ENCODE peak calls at places on chromosomes 13 and 19, in seven cellular contexts. J is cardiac fibroblast, B is AG04449, K is retinal pigment epithelial cell, W is foreskin fibroblast, E is RWPE1, I is AG04450. V is an unnamed sample.
A peak's percentile ranks its signal among the peaks of the same experiment; 100 is the strongest.

GRCh38 chr19:47564081-47564480 is 8.9 kb downstream of the ZNF541 start:
- DNase-seq in J (no peak), B (no peak), K (no peak), W (no peak), E (no peak), I (no peak), V (no peak)

GRCh38 chr19:57279418-57280164 is 694 bp upstream of the ZNF460 start:
- DNase-seq in J (peak; percentile 97), B (peak; percentile 91), K (peak; percentile 86), W (peak; percentile 98), E (peak; percentile 94), I (peak; percentile 93), V (peak; percentile 92)

GRCh38 chr13:51168623-51169022 is 53.6 kb upstream of the FAM124A start:
- DNase-seq in J (no peak), B (no peak), K (no peak), W (no peak), E (no peak), I (no peak), V (no peak)

GRCh38 chr19:15841875-15842569 is 26.6 kb upstream of the OR10H1 start:
- DNase-seq in J (no peak), B (no peak), K (no peak), W (no peak), E (no peak), I (no peak), V (no peak)

GRCh38 chr13:80884031-80884785 is 543.3 kb upstream of the SPRY2 start:
- DNase-seq in J (no peak), B (no peak), K (no peak), W (no peak), E (no peak), I (no peak), V (no peak)

GRCh38 chr19:15199652-15200574 is 882 bp downstream of the NOTCH3 start:
- DNase-seq in J (no peak), B (no peak), K (no peak), W (peak; percentile 62), E (no peak), I (no peak), V (no peak)

GRCh38 chr19:37946132-37946531 is 39.1 kb downstream of the SIPA1L3 start:
- DNase-seq in J (no peak), B (no peak), K (no peak), W (no peak), E (no peak), I (no peak), V (no peak)

GRCh38 chr13:84263354-84264069 is 381.2 kb upstream of the SLITRK1 start:
- DNase-seq in J (no peak), B (no peak), K (no peak), W (no peak), E (no peak), I (no peak), V (no peak)

GRCh38 chr13:69912576-69913074 is 195.0 kb upstream of the ATXN8OS start:
- DNase-seq in J (no peak), B (no peak), K (no peak), W (no peak), E (no peak), I (no peak), V (no peak)

GRCh38 chr19:54653181-54653809 is 9.5 kb upstream of the LILRB4 start:
- DNase-seq in J (peak; percentile 50), B (no peak), K (no peak), W (peak; percentile 32), E (peak; percentile 46), I (no peak), V (no peak)

GRCh38 chr19:1064661-1065605 is 2.0 kb upstream of the ARHGAP45 start:
- DNase-seq in J (peak; percentile 72), B (no peak), K (no peak), W (peak; percentile 85), E (peak; percentile 60), I (no peak), V (no peak)

GRCh38 chr13:56909896-56910600 is 230.7 kb upstream of the PRR20A start:
- DNase-seq in J (no peak), B (no peak), K (no peak), W (no peak), E (no peak), I (no peak), V (no peak)

GRCh38 chr19:52959613-52960295 is 2.9 kb downstream of the ZNF816 start:
- DNase-seq in J (no peak), B (no peak), K (no peak), W (no peak), E (no peak), I (no peak), V (no peak)

GRCh38 chr19:30968210-30968609 is 381.0 kb downstream of the TSHZ3 start:
- DNase-seq in J (peak; percentile 3), B (no peak), K (no peak), W (no peak), E (no peak), I (no peak), V (no peak)

GRCh38 chr13:106432636-106433035 is 102.8 kb downstream of the EFNB2 start:
- DNase-seq in J (peak; percentile 2), B (no peak), K (no peak), W (peak; percentile 46), E (peak; percentile 44), I (no peak), V (no peak)

GRCh38 chr13:45833663-45834062 is 17.9 kb downstream of the SIAH3 start:
- DNase-seq in J (no peak), B (no peak), K (peak; percentile 69), W (peak; percentile 76), E (peak; percentile 66), I (no peak), V (peak; percentile 4)

GRCh38 chr19:14639536-14640277 is 34.9 kb downstream of the ADGRE3 start:
- DNase-seq in J (no peak), B (no peak), K (no peak), W (no peak), E (no peak), I (no peak), V (no peak)

GRCh38 chr13:51803422-51804294 is at the start of gene DHRS12:
- DNase-seq in J (peak; percentile 80), B (no peak), K (no peak), W (peak; percentile 89), E (peak; percentile 87), I (no peak), V (peak; percentile 48)

GRCh38 chr13:110244096-110244830 is 62.7 kb downstream of the COL4A1 start:
- DNase-seq in J (peak; percentile 49), B (no peak), K (no peak), W (peak; percentile 87), E (no peak), I (no peak), V (peak; percentile 92)

GRCh38 chr13:78241278-78241919 is 322.8 kb upstream of the EDNRB start:
- DNase-seq in J (peak; percentile 67), B (no peak), K (peak; percentile 30), W (peak; percentile 4), E (peak; percentile 22), I (peak; percentile 2), V (no peak)

GRCh38 chr19:23779645-23780044 is 21.0 kb upstream of the ZNF681 start:
- DNase-seq in J (no peak), B (no peak), K (no peak), W (no peak), E (no peak), I (no peak), V (no peak)

GRCh38 chr13:98549728-98550317 is 27.1 kb downstream of the STK24 start:
- DNase-seq in J (peak; percentile 38), B (no peak), K (no peak), W (peak; percentile 55), E (no peak), I (no peak), V (no peak)

GRCh38 chr19:2050991-2051770 is at the start of gene MKNK2:
- DNase-seq in J (peak; percentile 87), B (no peak), K (no peak), W (peak; percentile 95), E (peak; percentile 91), I (peak; percentile 66), V (peak; percentile 59)

GRCh38 chr19:43507880-43508279 is 3.3 kb upstream of the PHLDB3 start:
- DNase-seq in J (no peak), B (no peak), K (no peak), W (peak; percentile 13), E (no peak), I (no peak), V (no peak)

GRCh38 chr19:43505186-43505456 is 575 bp upstream of the PHLDB3 start:
- DNase-seq in J (no peak), B (no peak), K (no peak), W (no peak), E (no peak), I (no peak), V (no peak)

GRCh38 chr19:43504426-43505185 is at the start of gene PHLDB3:
- DNase-seq in J (no peak), B (no peak), K (no peak), W (peak; percentile 60), E (no peak), I (no peak), V (no peak)

GRCh38 chr19:43506629-43507028 is 2.1 kb upstream of the PHLDB3 start:
- DNase-seq in J (no peak), B (no peak), K (no peak), W (no peak), E (no peak), I (no peak), V (no peak)

GRCh38 chr19:43505941-43506340 is 1.4 kb upstream of the PHLDB3 start:
- DNase-seq in J (no peak), B (no peak), K (no peak), W (no peak), E (no peak), I (no peak), V (no peak)
- TF ChIP-seq CTCF in J (no peak), B (no peak), K (no peak), W (no peak), E (no peak), I (no peak), V (no peak)

GRCh38 chr13:41740479-41740878 is 220.4 kb downstream of the VWA8 start:
- DNase-seq in J (no peak), B (no peak), K (no peak), W (no peak), E (no peak), I (no peak), V (no peak)
- TF ChIP-seq CTCF in J (no peak), B (no peak), K (no peak), W (no peak), E (no peak), I (no peak), V (no peak)

GRCh38 chr19:19540707-19541515 is 2.8 kb downstream of the CILP2 start:
- DNase-seq in J (peak; percentile 37), B (no peak), K (no peak), W (peak; percentile 80), E (peak; percentile 92), I (no peak), V (no peak)
- TF ChIP-seq CTCF in J (no peak), B (no peak), K (no peak), W (no peak), E (no peak), I (no peak), V (no peak)

DNA sequence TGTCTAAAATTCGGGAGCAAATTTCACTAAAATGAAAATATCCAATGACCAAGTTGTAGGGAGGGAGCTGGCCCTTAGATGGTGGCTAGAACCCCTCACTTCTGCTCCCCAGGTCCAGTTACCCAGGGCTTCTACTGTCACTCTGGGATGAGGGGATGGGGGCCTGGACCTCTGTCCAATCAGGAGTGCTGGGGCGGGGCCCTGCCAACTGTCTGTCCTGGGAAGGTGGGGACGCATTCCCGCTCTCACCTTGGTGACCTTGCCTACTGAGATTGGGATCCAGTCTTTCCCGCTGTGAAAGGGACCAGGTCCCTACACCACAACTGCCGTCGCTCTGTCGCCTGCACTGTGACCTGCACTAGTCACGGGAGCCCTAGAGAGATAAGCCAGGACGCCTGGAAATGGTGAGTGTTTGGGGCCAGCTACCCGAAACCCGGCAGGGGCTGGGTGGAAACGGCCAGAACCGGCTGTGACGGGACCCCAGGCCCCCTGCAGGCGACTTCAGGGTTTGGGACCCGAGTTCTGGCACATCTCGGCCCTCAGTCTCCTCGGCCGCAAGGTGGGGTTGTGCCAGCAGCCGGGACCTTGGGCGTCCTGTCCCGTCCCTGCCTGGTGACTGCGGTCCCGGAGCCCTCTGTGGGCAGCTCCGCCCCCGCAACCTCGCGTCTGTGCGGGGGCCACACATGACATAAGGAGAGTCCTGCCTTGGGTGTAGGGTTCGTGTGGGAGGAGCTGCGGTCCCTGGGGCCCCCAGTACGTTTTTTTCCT is 22.8 kb downstream of the ZNF20 start:
- DNase-seq in J (no peak), B (no peak), K (no peak), W (no peak), E (no peak), I (no peak), V (no peak)
- TF ChIP-seq CTCF in J (no peak), B (no peak), K (no peak), W (no peak), E (no peak), I (no peak), V (no peak)

V was measured in AG09319.